ENCODE peak calls at places on chromosomes 1 and 21, in eight cellular contexts. Z is neural crest cell, S is NCI-H1417, J is A549, M is substantia nigra, C is Peyer's patch, E is NCI-H524, T is GF-D8. B is an unnamed sample.

GRCh38 chr1:64196074-64196869 is 7.2 kb upstream of the UBE2U start:
- DNase-seq in C (no peak), T (no peak), M (peak), Z (no peak), J (no peak), E (no peak), S (no peak), B (no peak)

GRCh38 chr1:43531453-43531905 is 796 bp downstream of the PTPRF start:
- DNase-seq in M (no peak), S (no peak), Z (peak), T (no peak), C (no peak), J (peak), E (peak), B (no peak)

GRCh38 chr1:84541679-84542078 is 32.6 kb downstream of the CTBS start:
- DNase-seq in M (no peak), C (no peak), T (no peak), E (no peak), J (no peak), Z (no peak), S (no peak), B (no peak)

GRCh38 chr1:202056644-202057334 is 46.4 kb downstream of the ELF3 start:
- DNase-seq in S (peak), Z (no peak), J (peak), M (no peak), E (no peak), T (no peak), C (peak), B (no peak)

GRCh38 chr1:218718977-218719376 is 373.8 kb downstream of the TGFB2 start:
- DNase-seq in J (no peak), M (no peak), S (no peak), Z (no peak), C (no peak), T (no peak), E (no peak), B (no peak)

GRCh38 chr1:236063919-236064673 is 794 bp downstream of the NID1 start:
- DNase-seq in J (peak), M (no peak), S (no peak), T (no peak), C (peak), Z (peak), E (peak), B (no peak)

GRCh38 chr1:45337630-45338320 is 2.2 kb upstream of the TOE1 start:
- DNase-seq in E (no peak), Z (no peak), M (no peak), C (no peak), S (no peak), J (no peak), T (no peak), B (no peak)

GRCh38 chr1:157994081-157994581 is 686 bp downstream of the KIRREL1 start:
- DNase-seq in M (no peak), C (no peak), S (no peak), E (no peak), Z (no peak), J (no peak), T (no peak), B (no peak)

GRCh38 chr1:3337798-3338724 is 116.4 kb upstream of the ARHGEF16 start:
- DNase-seq in S (no peak), C (no peak), Z (no peak), T (no peak), E (no peak), J (no peak), M (no peak), B (no peak)

GRCh38 chr1:67791686-67792475 is 41.4 kb downstream of the GNG12 start:
- DNase-seq in S (no peak), E (no peak), T (no peak), J (peak), M (no peak), C (no peak), Z (no peak), B (no peak)

GRCh38 chr21:41369105-41369914 is 7.5 kb downstream of the MX2 start:
- DNase-seq in S (no peak), Z (peak), J (no peak), C (peak), E (peak), M (no peak), T (peak), B (no peak)

GRCh38 chr21:40054403-40054802 is 187.2 kb downstream of the PCP4 start:
- DNase-seq in Z (no peak), S (peak), T (no peak), M (no peak), E (peak), J (no peak), C (no peak), B (no peak)

GRCh38 chr1:166165661-166166399 is 971 bp downstream of the FAM78B start:
- DNase-seq in Z (peak), J (no peak), T (no peak), S (no peak), M (no peak), E (peak), C (no peak), B (no peak)

GRCh38 chr1:118225471-118225870 is 40.4 kb upstream of the SPAG17 start:
- DNase-seq in T (no peak), E (no peak), S (no peak), M (no peak), J (no peak), C (no peak), Z (no peak), B (no peak)

GRCh38 chr1:108725906-108726305 is 13.2 kb downstream of the FNDC7 start:
- DNase-seq in M (no peak), T (no peak), Z (no peak), C (no peak), J (no peak), S (no peak), E (no peak), B (no peak)

GRCh38 chr1:101278845-101279244 is 42.0 kb downstream of the S1PR1 start:
- DNase-seq in S (no peak), C (no peak), Z (no peak), M (no peak), E (no peak), J (no peak), T (no peak), B (no peak)

GRCh38 chr1:244865028-244865371 is 657 bp upstream of the HNRNPU start:
- DNase-seq in Z (peak), M (no peak), C (peak), T (no peak), J (peak), E (peak), S (peak), B (no peak)

GRCh38 chr21:33566514-33566913 is 22.0 kb downstream of the DONSON start:
- DNase-seq in C (no peak), Z (no peak), J (no peak), M (no peak), E (no peak), T (no peak), S (no peak), B (no peak)

B was measured in occipital lobe.